ENCODE peak calls at places on chromosome 21, in six cellular contexts. P is stimulated activated CD8-positive, alpha-beta memory T cell treated with anti-CD3 and anti-CD28 coated beads, Interleukin-2, amount 100 ng/mL, for 1 hour; E is left ventricle myocardium inferior; C is iris pigment epithelial cell; T is right cardiac atrium; M is tibial artery. D is an unnamed sample.

GRCh38 chr21:45595574-45596295 is 47.8 kb upstream of the PCBP3 start:
- DNase-seq in P (no peak), E (no peak), C (no peak), T (no peak), M (no peak), D (peak)

GRCh38 chr21:43913928-43914327 is 48.9 kb downstream of the AGPAT3 start:
- DNase-seq in P (no peak), E (no peak), C (peak), T (no peak), M (peak), D (no peak)

GRCh38 chr21:36747815-36748381 is 49.0 kb downstream of the SIM2 start:
- DNase-seq in P (no peak), E (peak), C (peak), T (peak), M (no peak), D (no peak)

GRCh38 chr21:32918467-32919140 is 107.1 kb upstream of the OLIG2 start:
- DNase-seq in P (no peak), E (no peak), C (no peak), T (no peak), M (no peak), D (no peak)

GRCh38 chr21:36647279-36648093 is 51.4 kb upstream of the SIM2 start:
- DNase-seq in P (no peak), E (no peak), C (peak), T (no peak), M (no peak), D (no peak)

GRCh38 chr21:44010429-44010828 is 1.7 kb upstream of the TRAPPC10 start:
- DNase-seq in P (no peak), E (no peak), C (no peak), T (no peak), M (no peak), D (no peak)

GRCh38 chr21:36688324-36688723 is 10.6 kb upstream of the SIM2 start:
- DNase-seq in P (no peak), E (no peak), C (no peak), T (no peak), M (no peak), D (no peak)

GRCh38 chr21:38999148-38999547 is 184.1 kb downstream of the PSMG1 start:
- DNase-seq in P (no peak), E (no peak), C (no peak), T (no peak), M (no peak), D (no peak)

GRCh38 chr21:30463713-30464112 is 16.5 kb downstream of the KRTAP19-1 start:
- DNase-seq in P (no peak), E (no peak), C (no peak), T (no peak), M (no peak), D (no peak)

GRCh38 chr21:35252831-35253230 is 203.7 kb upstream of the RUNX1 start:
- DNase-seq in P (no peak), E (no peak), C (peak), T (no peak), M (no peak), D (no peak)

GRCh38 chr21:17730782-17731181 is 88.4 kb downstream of the C21orf91 start:
- DNase-seq in P (no peak), E (no peak), C (peak), T (no peak), M (no peak), D (no peak)

GRCh38 chr21:36478207-36478701 is 1.7 kb downstream of the CLDN14 start:
- DNase-seq in P (no peak), E (no peak), C (peak), T (no peak), M (no peak), D (no peak)

GRCh38 chr21:28885853-28886177 is 106.9 kb downstream of the LTN1 start:
- DNase-seq in P (no peak), E (no peak), C (no peak), T (no peak), M (no peak), D (no peak)

GRCh38 chr21:42263591-42264131 is 44.7 kb downstream of the ABCG1 start:
- DNase-seq in P (no peak), E (peak), C (no peak), T (peak), M (peak), D (no peak)

GRCh38 chr21:21921410-21922232 is 923.4 kb downstream of the NCAM2 start:
- DNase-seq in P (no peak), E (no peak), C (peak), T (no peak), M (no peak), D (no peak)

GRCh38 chr21:36718951-36719501 is 20.1 kb downstream of the SIM2 start:
- DNase-seq in P (no peak), E (no peak), C (no peak), T (no peak), M (peak), D (peak)

GRCh38 chr21:40043423-40043822 is 176.2 kb downstream of the PCP4 start:
- DNase-seq in P (no peak), E (no peak), C (no peak), T (no peak), M (no peak), D (no peak)

GRCh38 chr21:45253633-45254556 is 33.8 kb downstream of the POFUT2 start:
- DNase-seq in P (no peak), E (no peak), C (no peak), T (no peak), M (no peak), D (peak)

GRCh38 chr21:32666258-32666657 is 54.1 kb upstream of the CFAP298 start:
- DNase-seq in P (no peak), E (no peak), C (no peak), T (no peak), M (no peak), D (no peak)

D was measured in RWPE2.